ENCODE peak calls at places on chromosomes 16 and 17, in eight cellular contexts. K is GM03348; U is HS-27A; J is astrocyte of the hippocampus; H is iris pigment epithelial cell; A is activated CD4-positive, CD25-positive, alpha-beta regulatory T cell; V is cardiac fibroblast; N is fibroblast of lung. Y is an unnamed sample.

GRCh38 chr17:44222112-44222869 is 2.8 kb upstream of the UBTF start:
- DNase-seq in K (peak; percentile 93), U (no peak), J (peak; percentile 88), H (peak; percentile 75), A (no peak), V (peak; percentile 72), N (peak; percentile 74), Y (peak; percentile 78)

GRCh38 chr17:65297916-65298315 is 160.7 kb downstream of the RGS9 start:
- DNase-seq in K (no peak), U (no peak), J (no peak), H (no peak), A (no peak), V (no peak), N (no peak), Y (no peak)

GRCh38 chr16:6032438-6032837 is 934.8 kb upstream of the EEF2KMT start:
- DNase-seq in K (no peak), U (no peak), J (no peak), H (no peak), A (no peak), V (no peak), N (no peak), Y (no peak)

GRCh38 chr16:4477966-4478365 is 1.8 kb downstream of the HMOX2 start:
- DNase-seq in K (peak; percentile 46), U (no peak), J (peak; percentile 77), H (peak; percentile 67), A (no peak), V (peak; percentile 84), N (peak; percentile 75), Y (peak; percentile 54)

GRCh38 chr17:78993241-78993956 is 13.7 kb upstream of the LGALS3BP start:
- DNase-seq in K (peak; percentile 76), U (no peak), J (peak; percentile 67), H (peak; percentile 38), A (peak; percentile 39), V (peak; percentile 65), N (peak; percentile 26), Y (peak; percentile 37)

GRCh38 chr17:62105361-62105760 is 40.3 kb upstream of the MED13 start:
- DNase-seq in K (no peak), U (no peak), J (no peak), H (no peak), A (no peak), V (no peak), N (no peak), Y (no peak)

GRCh38 chr16:83351846-83352245 is 455.9 kb upstream of the HSBP1 start:
- DNase-seq in K (peak; percentile 77), U (no peak), J (peak; percentile 41), H (peak; percentile 45), A (no peak), V (no peak), N (peak; percentile 64), Y (peak; percentile 71)

GRCh38 chr17:81396722-81397313 is 1.6 kb downstream of the BAHCC1 start:
- DNase-seq in K (peak; percentile 29), U (no peak), J (peak; percentile 74), H (peak; percentile 53), A (no peak), V (peak; percentile 61), N (peak; percentile 41), Y (peak; percentile 65)

GRCh38 chr16:11076259-11077018 is 132.1 kb downstream of the CLEC16A start:
- DNase-seq in K (no peak), U (no peak), J (no peak), H (peak; percentile 43), A (peak; percentile 27), V (no peak), N (no peak), Y (no peak)

GRCh38 chr17:17749921-17750320 is 68.7 kb downstream of the RAI1 start:
- DNase-seq in K (no peak), U (no peak), J (peak; percentile 68), H (peak; percentile 36), A (no peak), V (peak; percentile 51), N (peak; percentile 45), Y (peak; percentile 47)

GRCh38 chr17:80264048-80264792 is 3.6 kb downstream of the RNF213 start:
- DNase-seq in K (no peak), U (no peak), J (no peak), H (no peak), A (peak; percentile 27), V (no peak), N (no peak), Y (no peak)

GRCh38 chr17:7426896-7427488 is 1.6 kb downstream of the SPEM2 start:
- DNase-seq in K (no peak), U (no peak), J (no peak), H (no peak), A (no peak), V (no peak), N (no peak), Y (no peak)

GRCh38 chr16:73068546-73069401 is 20.8 kb upstream of the ZFHX3 start:
- DNase-seq in K (peak; percentile 85), U (no peak), J (peak; percentile 81), H (peak; percentile 99), A (no peak), V (peak; percentile 99), N (peak; percentile 98), Y (peak; percentile 92)

GRCh38 chr17:27974531-27975145 is 67.8 kb upstream of the NLK start:
- DNase-seq in K (no peak), U (no peak), J (no peak), H (no peak), A (no peak), V (no peak), N (no peak), Y (no peak)

GRCh38 chr17:47897561-47897960 is 1.5 kb downstream of the SP2 start:
- DNase-seq in K (no peak), U (no peak), J (no peak), H (no peak), A (no peak), V (no peak), N (peak; percentile 44), Y (no peak)

GRCh38 chr16:84918006-84918909 is 93.1 kb downstream of the ZDHHC7 start:
- DNase-seq in K (no peak), U (no peak), J (no peak), H (no peak), A (no peak), V (no peak), N (no peak), Y (no peak)

GRCh38 chr17:17675925-17676534 is 5.2 kb upstream of the RAI1 start:
- DNase-seq in K (no peak), U (no peak), J (no peak), H (no peak), A (no peak), V (no peak), N (peak; percentile 44), Y (peak; percentile 35)

GRCh38 chr17:2302740-2303277 is 776 bp downstream of the SMG6 start:
- DNase-seq in K (peak; percentile 7), U (no peak), J (no peak), H (peak; percentile 29), A (no peak), V (no peak), N (no peak), Y (no peak)

GRCh38 chr17:79837888-79838540 is 1.2 kb downstream of the CBX4 start:
- DNase-seq in K (no peak), U (no peak), J (no peak), H (no peak), A (no peak), V (no peak), N (no peak), Y (no peak)

GRCh38 chr16:68086860-68087268 is 1.7 kb downstream of the NFATC3 start:
- DNase-seq in K (no peak), U (no peak), J (no peak), H (no peak), A (no peak), V (no peak), N (peak; percentile 9), Y (peak; percentile 32)

GRCh38 chr16:66898207-66898606 is 17.9 kb downstream of the PDP2 start:
- DNase-seq in K (peak; percentile 69), U (no peak), J (peak; percentile 52), H (no peak), A (no peak), V (no peak), N (peak; percentile 61), Y (peak; percentile 49)